ENCODE peak calls at places on chromosomes 5 and 9, in eight cellular contexts. One of them, this sample, is unnamed.

GRCh38 chr5:143316337-143316736 is 87.1 kb downstream of the NR3C1 start:
- DNase-seq in spleen: no peak
- DNase-seq in A549: no peak
- DNase-seq in kidney tubule cell: no peak
- DNase-seq in pancreas: no peak
- DNase-seq in DMS 273 treated with DMSO at 0.1 percent for 48 hours: no peak
- DNase-seq in T-cell: no peak
- DNase-seq in dermis microvascular lymphatic vessel endothelial cell: no peak
- DNase-seq in this sample: no peak

GRCh38 chr9:86794356-86795046 is 152.8 kb downstream of the GAS1 start:
- DNase-seq in spleen: no peak
- DNase-seq in A549: no peak
- DNase-seq in kidney tubule cell: no peak
- DNase-seq in pancreas: no peak
- DNase-seq in DMS 273 treated with DMSO at 0.1 percent for 48 hours: no peak
- DNase-seq in T-cell: no peak
- DNase-seq in dermis microvascular lymphatic vessel endothelial cell: no peak
- DNase-seq in this sample: no peak

GRCh38 chr9:127903557-127904475 is 4.4 kb upstream of the ST6GALNAC6 start:
- DNase-seq in spleen: peak
- DNase-seq in A549: no peak
- DNase-seq in kidney tubule cell: peak
- DNase-seq in pancreas: peak
- DNase-seq in DMS 273 treated with DMSO at 0.1 percent for 48 hours: no peak
- DNase-seq in T-cell: peak
- DNase-seq in dermis microvascular lymphatic vessel endothelial cell: peak
- DNase-seq in this sample: no peak

GRCh38 chr9:124964056-124964455 is 23.2 kb upstream of the GOLGA1 start:
- DNase-seq in spleen: no peak
- DNase-seq in A549: no peak
- DNase-seq in kidney tubule cell: no peak
- DNase-seq in pancreas: no peak
- DNase-seq in DMS 273 treated with DMSO at 0.1 percent for 48 hours: no peak
- DNase-seq in T-cell: no peak
- DNase-seq in dermis microvascular lymphatic vessel endothelial cell: no peak
- DNase-seq in this sample: no peak

GRCh38 chr5:163567811-163568210 is 62.4 kb downstream of the MAT2B start:
- DNase-seq in spleen: no peak
- DNase-seq in A549: no peak
- DNase-seq in kidney tubule cell: no peak
- DNase-seq in pancreas: no peak
- DNase-seq in DMS 273 treated with DMSO at 0.1 percent for 48 hours: no peak
- DNase-seq in T-cell: no peak
- DNase-seq in dermis microvascular lymphatic vessel endothelial cell: no peak
- DNase-seq in this sample: no peak

GRCh38 chr5:159211712-159212111 is 2.4 kb upstream of the RNF145 start:
- DNase-seq in spleen: no peak
- DNase-seq in A549: no peak
- DNase-seq in kidney tubule cell: no peak
- DNase-seq in pancreas: no peak
- DNase-seq in DMS 273 treated with DMSO at 0.1 percent for 48 hours: no peak
- DNase-seq in T-cell: no peak
- DNase-seq in dermis microvascular lymphatic vessel endothelial cell: no peak
- DNase-seq in this sample: no peak

GRCh38 chr9:108743901-108744371 is 111.8 kb downstream of the ACTL7B start:
- DNase-seq in spleen: no peak
- DNase-seq in A549: no peak
- DNase-seq in kidney tubule cell: peak
- DNase-seq in pancreas: no peak
- DNase-seq in DMS 273 treated with DMSO at 0.1 percent for 48 hours: no peak
- DNase-seq in T-cell: no peak
- DNase-seq in dermis microvascular lymphatic vessel endothelial cell: no peak
- DNase-seq in this sample: no peak

GRCh38 chr5:125179617-125180016 is 433.2 kb upstream of the ZNF608 start:
- DNase-seq in spleen: no peak
- DNase-seq in A549: no peak
- DNase-seq in kidney tubule cell: no peak
- DNase-seq in pancreas: no peak
- DNase-seq in DMS 273 treated with DMSO at 0.1 percent for 48 hours: peak
- DNase-seq in T-cell: no peak
- DNase-seq in dermis microvascular lymphatic vessel endothelial cell: no peak
- DNase-seq in this sample: no peak

This sample was measured in lung microvascular endothelial cell.